ENCODE peak calls at places on chromosomes 11 and 22, in seven cellular contexts. Z, V, X, Y, O, S and Q are unnamed samples.

GRCh38 chr11:113673566-113674396 is 32.3 kb downstream of the TMPRSS5 start:
- DNase-seq in O (no peak), X (no peak), V (no peak), S (no peak), Y (no peak), Z (no peak), Q (no peak)

GRCh38 chr11:15967166-15967565 is 389.2 kb downstream of the SOX6 start:
- DNase-seq in O (no peak), V (peak), X (no peak), Z (peak), Y (no peak), S (no peak), Q (no peak)

GRCh38 chr11:128453444-128454336 is 133.7 kb downstream of the ETS1 start:
- DNase-seq in O (no peak), X (no peak), V (peak), S (peak), Y (no peak), Z (peak), Q (no peak)

GRCh38 chr22:41523464-41524221 is 20.6 kb downstream of the POLR3H start:
- DNase-seq in Y (no peak), O (no peak), S (no peak), V (peak), Z (no peak), X (no peak), Q (no peak)

GRCh38 chr11:117195208-117195607 is 4.0 kb upstream of the TAGLN start:
- DNase-seq in V (no peak), Y (no peak), S (no peak), O (no peak), Z (no peak), X (no peak), Q (no peak)

GRCh38 chr11:117143390-117143789 is 697 bp upstream of the PAFAH1B2 start:
- DNase-seq in Y (peak), O (peak), Z (peak), V (peak), S (peak), X (peak), Q (peak)

GRCh38 chr11:128318856-128319474 is 268.4 kb downstream of the ETS1 start:
- DNase-seq in Z (no peak), V (peak), X (peak), Y (no peak), O (no peak), S (peak), Q (no peak)

GRCh38 chr11:72426054-72426757 is 8.1 kb downstream of the CLPB start:
- DNase-seq in S (no peak), X (no peak), Y (no peak), Z (no peak), V (peak), O (no peak), Q (peak)

GRCh38 chr11:126479178-126479930 is 123.9 kb downstream of the ST3GAL4 start:
- DNase-seq in O (no peak), Z (no peak), X (no peak), Y (no peak), S (no peak), V (no peak), Q (no peak)

GRCh38 chr11:111422494-111423249 is 43.6 kb upstream of the POU2AF1 start:
- DNase-seq in X (peak), S (peak), Y (no peak), Z (peak), O (peak), V (peak), Q (no peak)

GRCh38 chr11:36034572-36035331 is 90.9 kb downstream of the LDLRAD3 start:
- DNase-seq in Z (peak), S (peak), X (no peak), V (peak), Y (no peak), O (no peak), Q (no peak)

GRCh38 chr11:105130189-105130813 is 9.3 kb downstream of the CARD18 start:
- DNase-seq in Z (peak), S (no peak), X (no peak), V (no peak), Y (no peak), O (no peak), Q (no peak)

GRCh38 chr11:64963072-64963631 is 8.8 kb downstream of the MAJIN start:
- DNase-seq in Y (no peak), Z (no peak), V (no peak), X (no peak), O (no peak), S (no peak), Q (no peak)

GRCh38 chr22:29859976-29860766 is 22.1 kb upstream of the ASCC2 start:
- DNase-seq in X (no peak), Y (no peak), O (no peak), Z (no peak), V (no peak), S (no peak), Q (peak)

GRCh38 chr22:23182289-23183106 is 2.2 kb downstream of the BCR start:
- DNase-seq in Z (peak), Y (peak), V (peak), O (peak), S (peak), X (peak), Q (peak)

GRCh38 chr11:22193348-22194051 is 615 bp downstream of the ANO5 start:
- DNase-seq in V (no peak), X (no peak), Z (no peak), Y (peak), S (peak), O (peak), Q (no peak)

GRCh38 chr11:132220464-132220863 is 850.0 kb downstream of the NTM start:
- DNase-seq in O (no peak), Y (no peak), S (peak), X (no peak), Z (no peak), V (peak), Q (no peak)

GRCh38 chr11:64759131-64759721 is 548 bp downstream of the PYGM start:
- DNase-seq in X (no peak), V (no peak), S (no peak), Z (no peak), Y (no peak), O (no peak), Q (no peak)

GRCh38 chr22:26579331-26579886 is 10.5 kb downstream of the TPST2 start:
- DNase-seq in S (no peak), O (no peak), Y (peak), Z (no peak), V (no peak), X (no peak), Q (peak)

GRCh38 chr22:24580276-24580675 is 12.6 kb downstream of the LRRC75B start:
- DNase-seq in O (no peak), V (peak), Z (peak), S (no peak), X (no peak), Y (no peak), Q (no peak)

GRCh38 chr22:37675930-37676571 is 615 bp downstream of the LGALS1 start:
- DNase-seq in Z (peak), X (no peak), V (peak), S (peak), O (no peak), Y (no peak), Q (no peak)

GRCh38 chr11:75762885-75763284 is 5.7 kb upstream of the DGAT2 start:
- DNase-seq in S (no peak), O (no peak), X (no peak), Z (peak), Y (no peak), V (peak), Q (no peak)

GRCh38 chr11:112255075-112255739 is 5.5 kb downstream of the PLET1 start:
- DNase-seq in Z (peak), S (peak), V (peak), Y (peak), X (no peak), O (no peak), Q (no peak)

GRCh38 chr11:11510939-11511338 is 110.9 kb downstream of the GALNT18 start:
- DNase-seq in O (no peak), Z (peak), X (no peak), Y (no peak), S (peak), V (no peak), Q (no peak)

GRCh38 chr11:86632499-86633269 is 39.7 kb downstream of the ME3 start:
- DNase-seq in S (peak), V (peak), O (peak), Y (peak), X (peak), Z (peak), Q (no peak)

GRCh38 chr11:3799143-3799542 is 1.8 kb upstream of the NUP98 start:
- DNase-seq in O (no peak), V (no peak), Y (no peak), X (no peak), Z (no peak), S (no peak), Q (no peak)

GRCh38 chr11:60809249-60809648 is 24.1 kb downstream of the MS4A10 start:
- DNase-seq in S (no peak), Z (no peak), V (no peak), Y (no peak), X (no peak), O (no peak), Q (no peak)

GRCh38 chr11:1844221-1845094 is 5.7 kb downstream of the TNNI2 start:
- DNase-seq in V (peak), X (no peak), O (no peak), Z (peak), Y (peak), S (no peak), Q (no peak)

GRCh38 chr11:66858186-66858938 is 1.5 kb downstream of the LRFN4 start:
- DNase-seq in Y (no peak), S (no peak), Z (no peak), V (no peak), X (no peak), O (no peak), Q (no peak)

GRCh38 chr22:27024982-27025381 is 367.6 kb downstream of the MIAT start:
- DNase-seq in Z (no peak), O (no peak), Y (no peak), S (no peak), V (no peak), X (no peak), Q (no peak)

GRCh38 chr11:85736121-85736520 is 50.1 kb upstream of the CCDC89 start:
- DNase-seq in O (no peak), Z (no peak), X (no peak), V (peak), Y (no peak), S (no peak), Q (no peak)

GRCh38 chr11:69377953-69378302 is 84.0 kb downstream of the MYEOV start:
- DNase-seq in X (no peak), O (no peak), S (no peak), Y (no peak), Z (no peak), V (no peak), Q (no peak)